ENCODE peak calls at places on chromosomes 2 and 18, in nine cellular contexts. J is neural progenitor cell; R is CD4-positive, CD25-positive, alpha-beta regulatory T cell; Z is NT2/D1; B is transverse colon; O is AG04450; D is naive thymus-derived CD4-positive, alpha-beta T cell; Y is fibroblast of lung; N is heart left ventricle. H is an unnamed sample. For H3K9me3 and H3K27me3, the result is how much of the 10 kb centered on the place peaks cover.

GRCh38 chr2:212537311-212538155 is 1.1 kb downstream of the ERBB4 start:
- DNase-seq in J (peak), R (no peak), Z (no peak), B (no peak), O (no peak), D (peak), Y (no peak), N (peak), H (no peak)

GRCh38 chr18:68735498-68736343 is 20.8 kb upstream of the TMX3 start:
- DNase-seq in J (peak), R (no peak), Z (no peak), B (no peak), O (peak), D (no peak), Y (peak), N (no peak), H (no peak)

GRCh38 chr18:8933714-8934284 is 168.7 kb upstream of the NDUFV2 start:
- DNase-seq in J (no peak), R (no peak), Z (no peak), B (no peak), O (no peak), D (no peak), Y (peak), N (no peak), H (no peak)

GRCh38 chr2:113910110-113910717 is 20.3 kb downstream of the ACTR3 start:
- DNase-seq in J (no peak), R (peak), Z (no peak), B (no peak), O (no peak), D (no peak), Y (no peak), N (no peak), H (no peak)

GRCh38 chr2:214077727-214078126 is 333.1 kb upstream of the VWC2L start:
- DNase-seq in J (peak), R (no peak), Z (peak), B (no peak), O (no peak), D (no peak), Y (no peak), N (no peak), H (no peak)

GRCh38 chr2:136531731-136532130 is 233.6 kb upstream of the THSD7B start:
- DNase-seq in J (no peak), R (no peak), Z (no peak), B (no peak), O (no peak), D (no peak), Y (no peak), N (no peak), H (no peak)

GRCh38 chr2:137005173-137005572 is 239.8 kb downstream of the THSD7B start:
- DNase-seq in J (no peak), R (no peak), Z (no peak), B (no peak), O (no peak), D (no peak), Y (no peak), N (no peak), H (no peak)

GRCh38 chr18:31659574-31660149 is 24.7 kb downstream of the B4GALT6 start:
- DNase-seq in J (no peak), R (no peak), Z (no peak), B (no peak), O (no peak), D (no peak), Y (no peak), N (no peak), H (no peak)

GRCh38 chr18:12637901-12638633 is 19.8 kb downstream of the SPIRE1 start:
- DNase-seq in J (no peak), R (no peak), Z (no peak), B (no peak), O (no peak), D (no peak), Y (no peak), N (no peak), H (no peak)

GRCh38 chr2:73561422-73561821 is 80.8 kb downstream of the NAT8 start:
- DNase-seq in J (no peak), R (no peak), Z (no peak), B (no peak), O (no peak), D (no peak), Y (peak), N (no peak), H (no peak)

GRCh38 chr2:153870308-153870707 is 1.4 kb upstream of the GALNT13 start:
- DNase-seq in J (peak), R (no peak), Z (no peak), B (no peak), O (no peak), D (no peak), Y (no peak), N (no peak), H (no peak)

DNA sequence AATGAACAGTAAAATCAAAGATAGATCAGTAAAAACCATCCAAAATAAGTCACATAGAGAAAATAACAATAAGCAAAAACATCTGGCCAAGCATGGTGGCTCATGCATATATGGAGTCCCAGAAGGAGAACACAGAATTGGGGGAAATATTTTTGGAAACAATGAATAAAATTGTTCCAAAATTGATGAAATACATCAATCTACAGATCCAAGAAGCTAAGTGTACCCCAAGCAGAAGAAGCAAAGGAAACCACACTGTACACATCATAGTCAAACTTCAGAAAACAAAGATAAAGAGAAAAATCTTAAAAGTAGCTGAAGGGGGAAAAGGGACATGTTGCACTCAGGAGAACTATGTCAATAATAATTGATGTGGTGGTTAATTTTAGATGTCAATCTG is 80.4 kb upstream of the RMP24 start:
- DNase-seq in J (no peak), R (no peak), Z (no peak), B (no peak), O (no peak), D (no peak), Y (no peak), N (no peak), H (no peak)
- H3K4me3 ChIP-seq in J (no peak), R (no peak), Z (no peak), B (no peak), O (no peak), D (no peak), Y (no peak), N (no peak), H (no peak)

GRCh38 chr2:23394700-23395099 is 9.7 kb downstream of the KLHL29 start:
- DNase-seq in J (no peak), R (no peak), Z (no peak), B (no peak), O (no peak), D (no peak), Y (no peak), N (no peak), H (no peak)
- H3K9me3 ChIP-seq in J (under half), R (under half), Z (under half), B (under half), O (under half), D (under half), Y (under half), N (under half), H (under half)

GRCh38 chr2:118982039-118982438 is 40.0 kb downstream of the MARCO start:
- DNase-seq in J (no peak), R (no peak), Z (no peak), B (no peak), O (no peak), D (no peak), Y (no peak), N (no peak), H (no peak)
- H3K27me3 ChIP-seq in J (under half), R (under half), Z (under half), B (under half), O (under half), D (under half), Y (under half), N (under half), H (under half)

GRCh38 chr2:8584174-8585066 is 97.4 kb upstream of the ID2 start:
- DNase-seq in J (no peak), R (no peak), Z (no peak), B (no peak), O (no peak), D (peak), Y (no peak), N (no peak), H (no peak)
- H3K4me3 ChIP-seq in J (no peak), R (no peak), Z (peak), B (peak), O (no peak), D (no peak), Y (no peak), N (peak), H (no peak)

DNA sequence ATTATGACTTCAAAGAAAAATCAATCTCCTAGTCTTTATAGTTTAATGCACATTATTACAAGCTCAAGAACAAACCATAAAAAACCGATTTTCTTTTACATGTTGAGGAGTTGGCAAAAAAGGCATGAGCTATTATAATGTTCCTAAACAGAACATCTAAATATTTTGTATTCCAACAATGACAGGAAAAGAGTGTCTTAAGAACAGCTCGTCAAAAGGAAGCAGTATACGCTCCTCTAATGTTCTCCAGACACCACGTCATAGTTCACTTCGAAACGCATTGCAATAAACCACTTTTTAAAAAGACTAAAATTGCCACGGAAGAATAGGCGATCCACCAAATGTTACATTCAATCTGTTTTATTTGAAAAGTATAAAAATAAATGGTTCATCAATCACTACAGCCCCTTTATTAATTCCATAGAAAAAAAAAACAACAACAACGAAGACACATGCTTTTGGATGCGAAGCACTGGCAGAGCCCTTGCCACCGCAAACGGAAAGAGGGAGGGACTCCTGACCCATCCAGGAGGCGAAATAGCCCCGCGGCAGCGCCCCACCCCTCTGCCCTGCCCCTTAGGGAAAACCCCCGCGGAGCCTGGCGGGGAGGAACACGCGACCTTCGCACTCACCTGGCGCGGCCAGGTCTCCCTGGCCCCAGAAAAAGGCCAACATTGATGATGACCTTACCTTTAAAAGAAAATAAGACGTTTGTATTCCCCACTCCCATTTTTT is 45.8 kb downstream of the MBP start:
- DNase-seq in J (peak), R (no peak), Z (no peak), B (peak), O (no peak), D (no peak), Y (peak), N (peak), H (peak)
- H3K9me3 ChIP-seq in J (under half), R (under half), Z (under half), B (under half), O (under half), D (under half), Y (under half), N (under half), H (under half)

GRCh38 chr2:172177581-172177980 is 74.9 kb upstream of the DLX2 start:
- DNase-seq in J (no peak), R (no peak), Z (no peak), B (no peak), O (no peak), D (no peak), Y (no peak), N (no peak), H (no peak)

GRCh38 chr2:172168917-172169346 is 66.2 kb upstream of the DLX2 start:
- DNase-seq in J (no peak), R (no peak), Z (no peak), B (no peak), O (no peak), D (no peak), Y (peak), N (no peak), H (no peak)

GRCh38 chr2:172173307-172173706 is 70.6 kb upstream of the DLX2 start:
- DNase-seq in J (no peak), R (no peak), Z (peak), B (no peak), O (no peak), D (no peak), Y (no peak), N (no peak), H (no peak)

GRCh38 chr2:172169611-172170010 is 66.9 kb upstream of the DLX2 start:
- DNase-seq in J (no peak), R (no peak), Z (no peak), B (peak), O (no peak), D (no peak), Y (no peak), N (no peak), H (no peak)

GRCh38 chr2:172172513-172173217 is 70.0 kb upstream of the DLX2 start:
- DNase-seq in J (peak), R (peak), Z (peak), B (peak), O (no peak), D (peak), Y (peak), N (peak), H (peak)
- H3K27me3 ChIP-seq in J (under half), R (under half), Z (under half), B (under half), O (under half), D (under half), Y (under half), N (under half), H (under half)

GRCh38 chr2:237437566-237437965 is 23.6 kb upstream of the COL6A3 start:
- DNase-seq in J (no peak), R (no peak), Z (no peak), B (no peak), O (no peak), D (no peak), Y (no peak), N (no peak), H (no peak)

GRCh38 chr2:237433920-237434319 is 20.0 kb upstream of the COL6A3 start:
- DNase-seq in J (no peak), R (no peak), Z (no peak), B (no peak), O (no peak), D (no peak), Y (no peak), N (no peak), H (no peak)

GRCh38 chr2:237434916-237435315 is 21.0 kb upstream of the COL6A3 start:
- DNase-seq in J (no peak), R (peak), Z (no peak), B (peak), O (no peak), D (peak), Y (no peak), N (no peak), H (no peak)

GRCh38 chr2:237438082-237438925 is 24.3 kb upstream of the COL6A3 start:
- DNase-seq in J (no peak), R (no peak), Z (no peak), B (peak), O (no peak), D (no peak), Y (no peak), N (no peak), H (no peak)

DNA sequence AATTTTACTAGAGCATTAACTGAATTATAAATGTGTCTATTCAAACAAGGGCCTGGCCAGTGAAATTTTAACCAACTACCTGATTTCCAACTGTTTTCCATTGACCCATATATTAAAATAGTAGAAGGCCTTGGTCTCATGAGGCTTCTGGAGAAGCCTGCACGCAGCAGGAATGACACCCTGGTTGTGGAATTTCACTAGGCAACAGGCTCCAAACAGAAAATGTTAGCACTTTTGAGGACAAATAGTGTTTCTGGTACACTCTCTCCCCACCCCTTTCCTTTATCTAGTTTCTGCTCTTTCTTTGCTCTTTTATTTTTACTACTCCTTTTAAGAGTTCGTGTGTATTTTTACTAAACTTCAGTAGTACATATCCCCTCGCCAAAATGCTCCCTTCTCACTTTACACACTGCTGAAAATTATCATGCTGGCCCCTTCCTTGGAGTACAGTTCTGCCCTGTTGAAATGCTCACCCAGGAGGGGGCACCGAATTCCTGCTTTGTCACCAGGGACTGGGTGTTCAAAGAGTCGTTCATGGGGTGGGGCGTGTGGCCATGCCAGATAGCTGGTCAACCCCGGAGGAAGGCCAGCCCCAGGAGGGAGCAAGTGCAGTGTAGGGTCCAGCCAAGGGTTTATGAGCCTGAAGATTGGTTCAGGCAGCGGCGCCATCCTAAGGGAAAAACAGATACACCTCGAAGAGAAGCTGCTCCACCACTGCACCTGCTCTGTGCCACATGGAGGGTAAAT is 22.1 kb upstream of the COL6A3 start:
- DNase-seq in J (no peak), R (no peak), Z (no peak), B (no peak), O (no peak), D (no peak), Y (peak), N (no peak), H (no peak)
- H3K4me3 ChIP-seq in J (no peak), R (peak), Z (no peak), B (no peak), O (no peak), D (no peak), Y (no peak), N (no peak), H (no peak)

GRCh38 chr2:171630812-171631626 is 56.2 kb upstream of the DYNC1I2 start:
- DNase-seq in J (peak), R (no peak), Z (no peak), B (no peak), O (no peak), D (no peak), Y (peak), N (no peak), H (no peak)
- H3K9me3 ChIP-seq in J (under half), R (under half), Z (half or more), B (under half), O (under half), D (under half), Y (under half), N (under half), H (under half)

DNA sequence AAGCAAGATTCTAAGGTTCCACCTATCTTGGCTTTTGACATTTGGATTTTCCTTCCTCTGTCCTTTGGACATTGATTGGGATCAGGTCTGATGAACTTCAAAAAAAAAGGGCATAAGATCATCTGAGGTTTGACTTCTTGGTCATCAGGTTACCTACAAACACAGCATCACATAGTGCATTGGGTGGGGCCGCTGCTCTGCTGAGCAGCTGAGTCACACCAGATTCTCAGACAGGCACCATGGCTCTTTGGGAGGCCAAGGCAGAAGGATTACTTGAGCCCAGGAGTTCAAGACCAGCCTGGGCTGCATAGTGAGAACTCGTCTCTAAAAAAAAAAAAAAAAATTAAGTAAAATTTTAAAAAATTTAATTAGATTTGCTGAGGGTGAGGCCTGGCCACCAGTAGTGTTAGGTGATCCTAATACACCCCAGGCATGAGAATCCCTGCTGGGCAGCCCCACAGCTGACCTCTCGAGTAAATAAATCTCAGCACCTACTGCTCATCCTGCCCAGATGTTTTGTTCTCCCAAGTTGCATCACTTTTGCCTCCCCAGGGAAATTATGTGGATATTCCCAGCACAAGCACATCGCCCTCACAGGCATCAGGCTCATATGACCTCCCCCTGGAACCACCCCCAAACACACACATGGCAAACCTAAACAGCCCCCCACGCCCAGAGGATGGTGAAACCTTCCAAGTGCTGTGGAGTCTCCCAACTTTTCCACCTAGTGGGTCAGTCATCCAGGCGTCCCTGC is 5.3 kb downstream of the MLPH start:
- DNase-seq in J (no peak), R (no peak), Z (no peak), B (no peak), O (no peak), D (no peak), Y (no peak), N (no peak), H (no peak)
- H3K27me3 ChIP-seq in J (under half), R (under half), Z (under half), B (under half), O (under half), D (under half), Y (under half), N (under half), H (under half)

H was measured in gastrocnemius medialis.